ENCODE peak calls at places on chromosomes 11 and 22, in five cellular contexts. V, A, W, P and O are unnamed samples.

GRCh38 chr22:37985751-37986281 is 1.5 kb upstream of the SOX10 start:
- DNase-seq in W (no peak), P (no peak), V (no peak), A (no peak), O (no peak)

GRCh38 chr11:104005234-104005855 is 31.1 kb upstream of the DDI1 start:
- DNase-seq in P (no peak), V (peak), A (peak), W (no peak), O (no peak)

GRCh38 chr11:1128333-1129142 is 29.2 kb upstream of the MUC5AC start:
- DNase-seq in A (no peak), P (no peak), V (no peak), W (peak), O (no peak)

GRCh38 chr11:134956461-134957209 is 544.6 kb upstream of the B3GAT1 start:
- DNase-seq in W (no peak), A (no peak), V (no peak), P (no peak), O (no peak)

GRCh38 chr22:19058713-19059451 is 63.3 kb downstream of the DGCR2 start:
- DNase-seq in V (no peak), W (no peak), A (no peak), P (no peak), O (no peak)

GRCh38 chr11:96242191-96242845 is 100.7 kb downstream of the MAML2 start:
- DNase-seq in V (peak), W (no peak), P (no peak), A (no peak), O (no peak)

GRCh38 chr11:67409261-67409666 is 5.4 kb downstream of the TBC1D10C start:
- DNase-seq in P (peak), W (no peak), A (no peak), V (no peak), O (no peak)

GRCh38 chr22:42340695-42341383 is 70.4 kb upstream of the TCF20 start:
- DNase-seq in P (no peak), A (no peak), W (no peak), V (no peak), O (no peak)

GRCh38 chr11:45432910-45433309 is 146.8 kb upstream of the SYT13 start:
- DNase-seq in V (no peak), A (no peak), W (no peak), P (no peak), O (no peak)

GRCh38 chr11:63747006-63747405 is 21.6 kb downstream of the ZFTA start:
- DNase-seq in P (no peak), A (no peak), V (no peak), W (no peak), O (no peak)

GRCh38 chr11:90701040-90701439 is 478.2 kb upstream of the CHORDC1 start:
- DNase-seq in W (no peak), V (no peak), A (no peak), P (no peak), O (no peak)

GRCh38 chr11:20002312-20003216 is 157.7 kb downstream of the DBX1 start:
- DNase-seq in P (no peak), W (no peak), A (no peak), V (no peak), O (no peak)

GRCh38 chr11:29685361-29685760 is 331.5 kb downstream of the KCNA4 start:
- DNase-seq in A (no peak), V (no peak), P (no peak), W (no peak), O (no peak)